ENCODE peak calls at places on chromosomes 5 and 9, in nine cellular contexts. G is endothelial cell; Z is activated CD8-positive, alpha-beta T cell treated with anti-CD3 and anti-CD28 coated beads for 36 hours; L is posterior vena cava; I is HFF-Myc; Q is fibroblast of lung; O is GM06990; S is pons; W is iPS DF 6.9. F is an unnamed sample.

GRCh38 chr9:137787786-137788505 is 89.6 kb upstream of the CACNA1B start:
- DNase-seq in G (no peak), Z (no peak), L (peak), I (no peak), Q (no peak), O (no peak), S (no peak), W (no peak), F (no peak)

GRCh38 chr5:142293486-142293885 is 31.3 kb downstream of the SPRY4 start:
- DNase-seq in G (no peak), Z (no peak), L (no peak), I (no peak), Q (peak), O (no peak), S (no peak), W (no peak), F (peak)

GRCh38 chr5:173175523-173175922 is 31.2 kb downstream of the BNIP1 start:
- DNase-seq in G (no peak), Z (no peak), L (no peak), I (no peak), Q (no peak), O (no peak), S (no peak), W (no peak), F (no peak)

GRCh38 chr9:91740713-91741112 is 209.3 kb downstream of the ROR2 start:
- DNase-seq in G (no peak), Z (no peak), L (no peak), I (no peak), Q (peak), O (no peak), S (no peak), W (no peak), F (no peak)

GRCh38 chr5:154765396-154765925 is 10.3 kb downstream of the LARP1 start:
- DNase-seq in G (no peak), Z (no peak), L (no peak), I (no peak), Q (no peak), O (no peak), S (no peak), W (no peak), F (no peak)

GRCh38 chr5:180811623-180812119 is 9.1 kb upstream of the MGAT1 start:
- DNase-seq in G (no peak), Z (no peak), L (peak), I (no peak), Q (no peak), O (no peak), S (no peak), W (no peak), F (no peak)

GRCh38 chr5:124234022-124234899 is 512.2 kb downstream of the ZNF608 start:
- DNase-seq in G (no peak), Z (no peak), L (no peak), I (no peak), Q (peak), O (no peak), S (peak), W (no peak), F (no peak)

GRCh38 chr5:133109655-133110483 is 58.1 kb downstream of the HSPA4 start:
- DNase-seq in G (no peak), Z (no peak), L (no peak), I (no peak), Q (no peak), O (no peak), S (no peak), W (no peak), F (no peak)

GRCh38 chr9:36788534-36788933 is 215.8 kb downstream of the MELK start:
- DNase-seq in G (peak), Z (peak), L (no peak), I (no peak), Q (no peak), O (peak), S (no peak), W (no peak), F (no peak)

F was measured in HCEC 1CT.